ENCODE peak calls at places on chromosomes 1 and 21, in eight cellular contexts. Q is HCT116, A is endothelial cell, X is A549, D is neural progenitor cell, V is cardiac muscle cell, M is psoas muscle, Y is mesothelial cell of epicardium. R is an unnamed sample.

GRCh38 chr1:1101503-1101902 is 14.4 kb downstream of the C1orf159 start:
- DNase-seq in Q (no peak), A (no peak), X (no peak), D (no peak), V (no peak), M (no peak), Y (peak), R (no peak)

GRCh38 chr1:125119024-125119441 is 3934.3 kb downstream of the SRGAP2C start:
- DNase-seq in Q (no peak), A (no peak), X (no peak), D (no peak), V (no peak), M (no peak), Y (no peak), R (no peak)

GRCh38 chr1:51302746-51303145 is 27.6 kb downstream of the TTC39A start:
- DNase-seq in Q (no peak), A (no peak), X (no peak), D (no peak), V (no peak), M (no peak), Y (no peak), R (no peak)

GRCh38 chr1:100734716-100735115 is 15.2 kb downstream of the VCAM1 start:
- DNase-seq in Q (no peak), A (no peak), X (peak), D (no peak), V (peak), M (no peak), Y (no peak), R (no peak)

GRCh38 chr1:154326546-154327465 is 1.5 kb downstream of the ATP8B2 start:
- DNase-seq in Q (no peak), A (no peak), X (peak), D (no peak), V (peak), M (peak), Y (no peak), R (no peak)

GRCh38 chr1:242184955-242185354 is 186.1 kb upstream of the MAP1LC3C start:
- DNase-seq in Q (no peak), A (no peak), X (no peak), D (no peak), V (no peak), M (no peak), Y (no peak), R (no peak)

GRCh38 chr1:45196863-45197262 is 9.5 kb downstream of the ZSWIM5 start:
- DNase-seq in Q (no peak), A (no peak), X (no peak), D (no peak), V (no peak), M (no peak), Y (no peak), R (no peak)

GRCh38 chr21:15061747-15062146 is 3.1 kb downstream of the NRIP1 start:
- DNase-seq in Q (no peak), A (no peak), X (no peak), D (no peak), V (no peak), M (no peak), Y (no peak), R (no peak)

GRCh38 chr1:168386949-168387586 is 106.4 kb downstream of the TBX19 start:
- DNase-seq in Q (peak), A (peak), X (peak), D (peak), V (peak), M (peak), Y (peak), R (peak)

GRCh38 chr1:59364012-59364411 is 67.1 kb downstream of the FGGY start:
- DNase-seq in Q (no peak), A (no peak), X (no peak), D (no peak), V (no peak), M (no peak), Y (no peak), R (no peak)

GRCh38 chr1:198880818-198881597 is 242.2 kb downstream of the PTPRC start:
- DNase-seq in Q (peak), A (no peak), X (peak), D (no peak), V (peak), M (no peak), Y (no peak), R (no peak)

GRCh38 chr1:2807036-2807435 is 5.5 kb upstream of the TTC34 start:
- DNase-seq in Q (no peak), A (no peak), X (no peak), D (no peak), V (no peak), M (no peak), Y (no peak), R (no peak)

GRCh38 chr1:17207966-17208418 is 3.1 kb downstream of the PADI1 start:
- DNase-seq in Q (peak), A (no peak), X (peak), D (no peak), V (peak), M (no peak), Y (no peak), R (no peak)

GRCh38 chr1:179881642-179882252 is 338 bp upstream of the TOR1AIP1 start:
- DNase-seq in Q (peak), A (no peak), X (peak), D (no peak), V (peak), M (no peak), Y (no peak), R (no peak)

GRCh38 chr1:28172690-28173150 is 3.8 kb downstream of the PTAFR start:
- DNase-seq in Q (no peak), A (no peak), X (no peak), D (no peak), V (peak), M (no peak), Y (no peak), R (no peak)

GRCh38 chr1:247362074-247362597 is 30.5 kb upstream of the ZNF496 start:
- DNase-seq in Q (no peak), A (no peak), X (no peak), D (no peak), V (no peak), M (no peak), Y (no peak), R (no peak)

GRCh38 chr21:28742527-28742926 is 250.2 kb downstream of the LTN1 start:
- DNase-seq in Q (no peak), A (no peak), X (no peak), D (no peak), V (peak), M (no peak), Y (no peak), R (no peak)

GRCh38 chr1:118302145-118302544 is 117.1 kb upstream of the SPAG17 start:
- DNase-seq in Q (no peak), A (no peak), X (no peak), D (no peak), V (no peak), M (no peak), Y (no peak), R (no peak)

GRCh38 chr1:118300808-118301207 is 115.8 kb upstream of the SPAG17 start:
- DNase-seq in Q (no peak), A (no peak), X (no peak), D (peak), V (no peak), M (no peak), Y (no peak), R (peak)

GRCh38 chr1:118303534-118303933 is 118.5 kb upstream of the SPAG17 start:
- DNase-seq in Q (no peak), A (no peak), X (no peak), D (no peak), V (no peak), M (no peak), Y (no peak), R (no peak)

DNA sequence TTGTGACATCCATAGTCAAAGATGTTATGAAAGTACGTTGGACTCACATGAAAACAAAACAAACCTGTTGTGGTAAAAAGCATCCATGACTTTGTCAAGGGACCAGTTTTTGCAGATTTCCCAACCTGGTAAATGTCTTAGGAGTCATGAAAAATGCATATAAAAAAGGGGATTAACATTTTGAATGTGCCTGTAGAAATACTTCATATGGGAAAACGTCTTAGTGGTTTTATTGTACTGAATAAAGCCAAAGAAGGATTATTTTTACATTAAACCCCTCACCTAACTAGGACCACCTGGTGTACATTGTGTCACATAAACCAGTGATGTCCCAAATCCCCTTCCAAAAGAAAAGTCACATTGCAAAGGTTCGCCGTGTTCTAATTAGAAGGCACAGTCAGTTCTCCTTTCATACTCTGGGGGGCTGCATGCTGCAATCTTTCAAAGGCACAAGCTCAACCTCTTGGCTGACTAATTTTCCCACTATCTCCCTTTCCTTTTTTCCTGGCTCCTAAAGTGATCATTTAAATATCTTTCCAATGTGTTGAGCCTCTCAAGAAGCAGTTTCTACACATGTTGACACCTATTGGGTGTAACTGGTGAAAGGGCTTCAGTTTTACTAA is 119.8 kb upstream of the SPAG17 start:
- DNase-seq in Q (no peak), A (peak), X (no peak), D (peak), V (peak), M (no peak), Y (no peak), R (no peak)
- TF ChIP-seq CTCF in Q (no peak), A (peak), X (no peak), D (peak), V (peak), M (peak), Y (no peak), R (peak)

GRCh38 chr1:110049801-110050601 is 15.6 kb downstream of the STRIP1 start:
- DNase-seq in Q (no peak), A (no peak), X (no peak), D (no peak), V (no peak), M (no peak), Y (no peak), R (no peak)

GRCh38 chr1:110048923-110049601 is 14.6 kb downstream of the STRIP1 start:
- DNase-seq in Q (no peak), A (no peak), X (no peak), D (no peak), V (no peak), M (no peak), Y (no peak), R (no peak)

GRCh38 chr1:110050602-110051261 is 16.3 kb downstream of the STRIP1 start:
- DNase-seq in Q (no peak), A (no peak), X (no peak), D (no peak), V (no peak), M (no peak), Y (no peak), R (no peak)

GRCh38 chr1:110048240-110048639 is 13.8 kb downstream of the STRIP1 start:
- DNase-seq in Q (no peak), A (no peak), X (no peak), D (no peak), V (no peak), M (no peak), Y (no peak), R (no peak)

DNA sequence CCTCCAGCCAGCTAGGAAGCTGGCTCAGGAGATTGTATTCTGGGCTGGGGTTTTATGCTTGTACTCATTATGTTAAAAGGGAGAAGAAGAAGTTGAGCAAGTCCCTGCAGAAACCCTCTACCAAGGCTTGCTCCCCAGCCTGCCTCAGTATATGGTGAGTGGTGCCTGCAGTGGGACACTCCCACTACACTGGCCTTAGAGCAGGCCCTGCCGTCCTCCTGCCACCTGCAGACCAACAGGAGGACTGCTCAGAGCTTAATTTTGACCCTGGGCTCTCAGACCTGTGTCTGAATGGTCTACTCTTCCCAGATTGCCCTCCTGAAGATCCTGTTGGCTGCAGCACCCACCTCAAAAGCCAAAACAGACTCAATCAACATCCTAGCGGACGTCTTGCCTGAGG is 13.0 kb downstream of the STRIP1 start:
- DNase-seq in Q (no peak), A (no peak), X (peak), D (no peak), V (no peak), M (no peak), Y (no peak), R (no peak)
- TF ChIP-seq CTCF in Q (peak), A (no peak), X (no peak), D (no peak), V (no peak), M (no peak), Y (no peak), R (no peak)

DNA sequence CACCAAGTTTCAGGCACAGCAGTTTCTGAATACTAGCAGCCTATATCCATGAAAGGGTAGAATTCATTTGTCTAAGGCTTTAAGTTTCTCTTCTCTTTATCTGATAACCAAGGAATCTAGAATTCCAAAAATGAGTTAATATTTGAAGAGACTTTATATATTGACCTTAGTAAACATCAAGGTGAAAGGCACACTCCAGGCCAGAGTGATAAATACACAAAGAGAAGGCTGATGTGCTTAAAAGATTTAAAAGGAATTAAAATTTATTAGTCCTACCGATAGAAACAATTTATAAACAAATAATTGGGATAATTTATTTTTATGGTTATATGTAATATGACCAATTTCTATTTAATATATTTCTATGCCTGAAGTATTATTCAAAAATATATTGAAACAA is 93.4 kb upstream of the DESI2 start:
- DNase-seq in Q (no peak), A (no peak), X (no peak), D (no peak), V (no peak), M (no peak), Y (no peak), R (no peak)
- TF ChIP-seq CTCF in Q (no peak), A (no peak), X (no peak), D (no peak), V (no peak), M (no peak), Y (no peak), R (no peak)

GRCh38 chr21:43315244-43316137 is 111.4 kb downstream of the SIK1 start:
- DNase-seq in Q (no peak), A (no peak), X (no peak), D (no peak), V (no peak), M (peak), Y (no peak), R (peak)
- TF ChIP-seq CTCF in Q (no peak), A (no peak), X (no peak), D (no peak), V (peak), M (no peak), Y (no peak), R (no peak)

DNA sequence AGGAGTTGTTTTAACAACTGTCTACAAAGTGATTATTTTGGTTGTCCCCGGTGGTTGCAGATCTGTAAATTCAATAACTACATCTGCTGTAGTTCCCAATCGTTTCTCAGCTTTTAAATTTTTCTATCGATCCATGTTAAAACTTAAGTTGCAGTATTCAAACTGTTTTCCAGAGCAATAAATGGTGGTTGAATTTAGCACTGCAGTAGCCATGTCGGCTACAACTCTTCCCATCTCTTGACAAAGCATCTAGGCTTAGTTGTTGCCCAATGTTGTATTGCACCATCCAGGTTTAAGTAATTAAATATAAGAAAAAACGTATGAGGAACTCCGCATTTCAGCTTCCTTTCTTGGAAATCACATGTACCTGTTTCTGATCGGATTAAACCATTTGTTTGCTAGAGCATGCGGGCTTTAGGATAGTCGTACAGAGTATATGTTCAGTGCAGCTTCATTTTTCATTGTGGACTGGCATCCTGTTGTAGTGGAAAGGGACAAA is 996 bp downstream of the CNIH4 start:
- DNase-seq in Q (no peak), A (no peak), X (peak), D (peak), V (peak), M (no peak), Y (no peak), R (no peak)
- TF ChIP-seq CTCF in Q (no peak), A (no peak), X (no peak), D (no peak), V (no peak), M (no peak), Y (no peak), R (no peak)

GRCh38 chr1:220457982-220458381 is 70.0 kb upstream of the MARK1 start:
- DNase-seq in Q (no peak), A (no peak), X (no peak), D (no peak), V (no peak), M (no peak), Y (no peak), R (no peak)

GRCh38 chr1:220458936-220459335 is 69.0 kb upstream of the MARK1 start:
- DNase-seq in Q (no peak), A (no peak), X (no peak), D (no peak), V (no peak), M (no peak), Y (no peak), R (no peak)

GRCh38 chr1:220462756-220463155 is 65.2 kb upstream of the MARK1 start:
- DNase-seq in Q (no peak), A (no peak), X (no peak), D (peak), V (no peak), M (no peak), Y (no peak), R (peak)
- TF ChIP-seq CTCF in Q (no peak), A (no peak), X (no peak), D (no peak), V (no peak), M (no peak), Y (no peak), R (no peak)

GRCh38 chr1:156368157-156368658 is 803 bp upstream of the RHBG start:
- DNase-seq in Q (no peak), A (no peak), X (no peak), D (no peak), V (no peak), M (no peak), Y (no peak), R (no peak)
- TF ChIP-seq CTCF in Q (no peak), A (no peak), X (no peak), D (no peak), V (no peak), M (no peak), Y (no peak), R (no peak)

DNA sequence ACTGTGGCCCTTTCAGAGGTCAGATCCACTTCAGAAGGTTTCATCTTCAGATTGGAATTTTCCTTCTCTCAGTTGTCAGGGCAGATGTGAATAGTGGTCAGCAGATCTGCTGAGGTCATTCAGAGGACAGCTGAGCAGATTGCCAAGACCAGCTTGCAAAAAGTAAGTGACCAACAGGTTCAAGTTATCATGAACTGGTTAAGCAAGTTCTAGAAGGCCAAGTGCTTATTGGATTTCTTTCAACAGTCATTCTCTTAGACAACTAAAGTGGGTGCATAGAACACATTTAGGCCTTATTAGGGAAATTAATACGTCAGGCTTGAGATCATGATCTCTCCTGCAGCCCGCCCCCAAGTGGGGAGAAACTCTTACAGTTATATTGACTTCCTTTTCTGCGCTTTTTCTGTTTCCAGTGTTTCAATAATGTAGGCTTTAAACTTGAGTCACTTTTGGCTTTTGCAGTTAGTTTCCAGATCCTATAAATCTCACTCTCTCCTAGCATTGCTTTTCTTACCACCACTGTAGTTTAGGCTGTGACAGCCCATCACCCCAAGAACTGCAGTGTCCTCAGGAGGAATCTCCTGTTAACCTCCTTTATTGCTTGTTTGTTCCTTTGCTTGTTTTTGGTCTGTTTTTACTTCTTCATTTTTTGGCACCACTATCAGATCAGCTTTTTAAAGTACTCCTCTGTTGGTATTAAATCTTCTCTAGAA is 96.4 kb downstream of the C1orf21 start:
- DNase-seq in Q (no peak), A (no peak), X (no peak), D (no peak), V (peak), M (peak), Y (no peak), R (no peak)
- TF ChIP-seq CTCF in Q (no peak), A (no peak), X (no peak), D (no peak), V (no peak), M (peak), Y (no peak), R (no peak)

DNA sequence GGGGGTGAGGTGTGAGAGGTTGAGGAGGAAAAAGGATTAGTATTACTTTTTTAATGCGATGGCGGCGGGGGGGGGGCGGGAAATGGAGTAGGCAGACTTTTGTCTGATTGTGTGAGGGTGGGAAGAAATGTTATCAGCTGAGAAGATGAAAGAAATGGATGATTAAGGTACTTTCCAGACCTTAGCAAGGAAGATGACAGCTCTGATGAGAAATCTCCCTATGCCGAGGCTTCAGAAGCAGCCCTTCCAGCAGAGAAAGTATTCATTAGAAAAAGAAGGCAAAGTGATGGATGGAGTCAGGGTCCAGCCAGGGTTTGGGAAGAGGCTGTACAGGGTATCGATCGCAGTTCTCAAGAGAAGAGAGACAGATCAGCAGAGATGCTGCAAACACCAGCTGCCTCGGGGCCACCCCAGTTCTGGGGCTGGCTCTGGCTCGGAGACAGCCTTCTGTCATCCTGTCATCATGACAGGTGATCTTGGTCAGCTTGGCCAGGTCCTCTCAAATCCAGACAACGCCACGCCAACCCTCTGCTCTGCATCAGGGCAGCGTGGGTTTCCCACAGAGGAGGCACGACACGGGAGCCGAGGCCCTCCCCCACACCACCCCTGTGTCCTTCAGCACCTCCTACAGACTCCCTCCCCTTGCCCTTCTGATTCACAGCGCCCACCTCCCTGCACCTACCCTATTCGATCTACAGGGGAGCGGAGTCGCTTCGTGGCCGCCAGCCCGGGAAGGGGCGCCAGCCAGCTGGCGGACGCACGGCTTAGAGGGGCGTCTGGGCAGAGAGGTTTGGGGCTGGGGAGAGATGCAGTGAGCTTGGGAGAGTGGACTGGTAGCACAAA is 688 bp upstream of the ATXN7L2 start:
- DNase-seq in Q (no peak), A (no peak), X (no peak), D (peak), V (no peak), M (no peak), Y (peak), R (peak)
- TF ChIP-seq CTCF in Q (no peak), A (no peak), X (no peak), D (peak), V (no peak), M (no peak), Y (no peak), R (peak)

R was measured in glutamatergic neuron.